ENCODE peak calls at places on chromosomes 13 and 19, in five cellular contexts. D is NT2/D1, A is HEK293T, B is H1, J is GM12878. T is an unnamed sample.

GRCh38 chr19:10681658-10682057 is 19.6 kb upstream of the QTRT1 start:
- DNase-seq in D (no peak), A (no peak), B (no peak), J (no peak), T (no peak)

GRCh38 chr13:20911037-20911436 is 8.5 kb upstream of the XPO4 start:
- DNase-seq in D (no peak), A (no peak), B (no peak), J (no peak), T (no peak)

GRCh38 chr13:99862243-99862642 is 109.3 kb downstream of the ZIC5 start:
- DNase-seq in D (no peak), A (no peak), B (no peak), J (no peak), T (no peak)

GRCh38 chr19:17385878-17386611 is 8.0 kb downstream of the CCDC194 start:
- DNase-seq in D (no peak), A (peak), B (peak), J (no peak), T (peak)

GRCh38 chr19:38035515-38036495 is 128.8 kb downstream of the SIPA1L3 start:
- DNase-seq in D (no peak), A (no peak), B (no peak), J (no peak), T (peak)

GRCh38 chr13:49044849-49045248 is 69.1 kb downstream of the FNDC3A start:
- DNase-seq in D (no peak), A (no peak), B (no peak), J (no peak), T (no peak)

GRCh38 chr19:48752511-48753365 is at the start of gene FUT1:
- DNase-seq in D (peak), A (no peak), B (peak), J (no peak), T (no peak)

GRCh38 chr19:35868172-35868822 is at the start of gene APLP1:
- DNase-seq in D (no peak), A (peak), B (peak), J (no peak), T (peak)

GRCh38 chr13:105196052-105196451 is 1339.4 kb downstream of the EFNB2 start:
- DNase-seq in D (no peak), A (no peak), B (no peak), J (no peak), T (no peak)

GRCh38 chr13:33639158-33639557 is 178.8 kb upstream of the RFC3 start:
- DNase-seq in D (no peak), A (no peak), B (no peak), J (no peak), T (peak)

GRCh38 chr19:38695832-38696732 is 48.2 kb downstream of the CAPN12 start:
- DNase-seq in D (no peak), A (no peak), B (no peak), J (no peak), T (no peak)

GRCh38 chr19:58482372-58482771 is 6.2 kb downstream of the ZNF446 start:
- DNase-seq in D (no peak), A (no peak), B (no peak), J (no peak), T (no peak)

GRCh38 chr19:29404015-29404414 is 121.8 kb upstream of the VSTM2B start:
- DNase-seq in D (no peak), A (no peak), B (no peak), J (no peak), T (no peak)

GRCh38 chr13:36059366-36059765 is 71.8 kb downstream of the DCLK1 start:
- DNase-seq in D (no peak), A (no peak), B (no peak), J (no peak), T (no peak)

GRCh38 chr13:78862460-78862859 is 203.5 kb upstream of the OBI1 start:
- DNase-seq in D (no peak), A (no peak), B (no peak), J (no peak), T (no peak)

GRCh38 chr19:23415561-23416191 is 20.4 kb upstream of the ZNF91 start:
- DNase-seq in D (peak), A (no peak), B (peak), J (no peak), T (no peak)

GRCh38 chr19:47582320-47582909 is 9.5 kb upstream of the ZNF541 start:
- DNase-seq in D (no peak), A (no peak), B (no peak), J (no peak), T (no peak)

GRCh38 chr13:21501709-21502108 is 42.6 kb upstream of the ZDHHC20 start:
- DNase-seq in D (no peak), A (peak), B (no peak), J (no peak), T (peak)

GRCh38 chr13:26050568-26051230 is 1.1 kb downstream of the SHISA2 start:
- DNase-seq in D (no peak), A (peak), B (peak), J (no peak), T (no peak)

GRCh38 chr19:46919324-46919723 is 58.5 kb downstream of the ARHGAP35 start:
- DNase-seq in D (no peak), A (no peak), B (no peak), J (no peak), T (no peak)

GRCh38 chr13:112953591-112954487 is 15.2 kb upstream of the MCF2L start:
- DNase-seq in D (no peak), A (no peak), B (no peak), J (no peak), T (peak)

DNA sequence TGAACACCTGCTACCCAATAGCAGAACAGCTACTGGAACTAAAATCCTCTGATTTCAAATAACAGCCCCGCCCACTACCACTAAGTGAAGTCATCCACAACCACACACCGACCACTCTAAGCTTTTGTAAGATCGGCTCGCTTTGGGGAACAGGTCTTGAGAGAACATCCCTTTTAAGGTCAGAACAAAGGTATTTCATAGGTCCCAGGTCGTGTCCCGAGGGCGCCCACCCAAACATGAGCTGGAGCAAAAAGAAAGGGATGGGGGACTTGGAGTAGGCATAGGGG is 252 bp downstream of the ZAR1L start:
- DNase-seq in D (no peak), A (peak), B (no peak), J (no peak), T (peak)
- TF ChIP-seq SUZ12 in D (no peak), A (no peak), B (no peak), J (no peak), T (no peak)

DNA sequence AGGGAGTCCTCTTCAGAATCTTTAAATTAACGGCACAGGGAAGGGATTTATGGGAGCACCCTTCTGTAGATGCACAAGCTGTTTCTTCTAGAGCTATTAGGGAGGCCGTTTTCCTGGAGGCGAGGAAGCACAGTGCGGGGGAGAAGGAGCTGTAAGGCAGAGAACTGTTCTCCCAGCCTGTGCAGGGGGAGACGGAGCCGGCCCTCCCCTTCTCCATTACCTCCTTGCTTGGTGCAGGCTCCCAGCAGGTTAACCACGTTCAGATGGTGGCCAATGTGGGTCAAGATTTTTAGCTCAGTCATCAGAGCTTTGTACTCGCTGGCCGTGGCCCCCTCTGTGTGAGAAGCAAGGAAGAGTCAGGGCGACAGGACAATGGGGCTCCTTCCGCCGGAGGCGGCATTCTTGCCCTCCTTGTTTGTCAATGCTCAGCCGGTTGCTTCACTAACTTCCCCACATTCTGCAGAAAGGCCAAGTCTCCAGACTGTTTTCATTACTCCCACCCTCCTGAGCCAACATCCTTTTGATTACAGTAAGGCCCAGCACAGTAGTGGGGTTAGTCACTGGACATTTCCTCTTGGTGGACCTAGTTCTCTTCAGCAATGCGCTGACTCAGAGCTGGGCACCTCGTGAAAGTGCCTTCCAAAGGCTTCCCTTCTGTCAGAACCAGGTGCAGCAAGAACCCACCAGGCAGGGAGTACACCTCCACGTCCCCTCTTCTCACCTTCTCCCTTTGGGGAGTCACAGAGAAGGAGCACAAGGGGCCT is 165.4 kb downstream of the FLT1 start:
- DNase-seq in D (no peak), A (no peak), B (no peak), J (no peak), T (no peak)
- TF ChIP-seq SUZ12 in D (no peak), A (no peak), B (no peak), J (no peak), T (no peak)

GRCh38 chr13:110957181-110957884 is 42.5 kb upstream of the ANKRD10 start:
- DNase-seq in D (no peak), A (no peak), B (peak), J (no peak), T (peak)
- TF ChIP-seq SUZ12 in D (no peak), A (no peak), B (no peak), J (no peak), T (no peak)

GRCh38 chr13:110455444-110455843 is 106.1 kb downstream of the RAB20 start:
- DNase-seq in D (no peak), A (no peak), B (no peak), J (no peak), T (no peak)
- TF ChIP-seq SUZ12 in D (no peak), A (no peak), B (no peak), J (no peak), T (no peak)

GRCh38 chr13:30415430-30416030 is 6.8 kb upstream of the UBE2L5 start:
- DNase-seq in D (no peak), A (no peak), B (no peak), J (no peak), T (no peak)
- TF ChIP-seq SUZ12 in D (no peak), A (no peak), B (no peak), J (no peak), T (no peak)

DNA sequence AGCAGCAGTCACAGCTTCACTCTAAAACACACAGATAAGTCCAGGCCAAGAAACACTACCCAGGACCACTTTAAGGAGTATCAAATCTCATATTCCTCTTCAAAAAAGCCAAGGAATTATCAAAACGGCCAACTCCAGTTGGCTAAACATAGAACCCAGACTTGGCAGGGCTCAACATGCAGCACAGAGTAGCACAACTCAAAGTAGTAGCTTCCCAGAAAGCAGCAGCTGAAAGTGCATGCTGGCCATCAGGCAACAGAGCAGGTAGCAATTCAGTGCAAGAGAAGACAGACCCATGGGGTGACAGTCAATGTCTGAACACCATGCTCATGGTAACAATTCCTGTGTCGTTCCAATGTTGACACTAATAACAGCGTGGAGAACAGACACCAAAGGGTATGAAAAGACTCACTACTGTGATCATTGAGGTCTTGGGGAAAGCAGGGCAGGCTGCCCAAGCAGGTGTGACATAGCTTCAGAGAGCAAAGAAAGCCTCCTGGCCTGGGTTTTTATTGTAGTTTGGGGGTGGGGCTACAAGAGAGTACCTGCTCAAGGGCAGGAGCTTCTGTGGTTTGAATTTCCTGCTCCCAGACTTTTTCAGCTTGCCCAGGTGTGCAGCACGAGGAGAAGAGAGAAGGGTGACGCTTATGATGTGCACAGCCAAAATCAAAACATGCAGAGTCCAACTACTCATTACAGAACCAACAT is 6.2 kb downstream of the ZNF709 start:
- DNase-seq in D (no peak), A (no peak), B (no peak), J (no peak), T (no peak)
- TF ChIP-seq SUZ12 in D (no peak), A (no peak), B (no peak), J (no peak), T (no peak)

GRCh38 chr13:23881408-23881785 is 7.8 kb downstream of the MIPEP start:
- DNase-seq in D (no peak), A (no peak), B (no peak), J (no peak), T (no peak)

GRCh38 chr13:23870356-23871146 is 18.6 kb downstream of the MIPEP start:
- DNase-seq in D (no peak), A (no peak), B (no peak), J (no peak), T (no peak)

GRCh38 chr13:23871616-23872220 is 17.5 kb downstream of the MIPEP start:
- DNase-seq in D (no peak), A (peak), B (no peak), J (no peak), T (peak)

GRCh38 chr13:23876265-23876664 is 12.9 kb downstream of the MIPEP start:
- DNase-seq in D (no peak), A (no peak), B (no peak), J (no peak), T (no peak)
- TF ChIP-seq SUZ12 in D (no peak), A (no peak), B (no peak), J (no peak), T (no peak)

GRCh38 chr13:91278888-91279287 is 68.6 kb upstream of the MIR17HG start:
- DNase-seq in D (no peak), A (no peak), B (no peak), J (no peak), T (no peak)
- TF ChIP-seq SUZ12 in D (no peak), A (no peak), B (no peak), J (no peak), T (no peak)

DNA sequence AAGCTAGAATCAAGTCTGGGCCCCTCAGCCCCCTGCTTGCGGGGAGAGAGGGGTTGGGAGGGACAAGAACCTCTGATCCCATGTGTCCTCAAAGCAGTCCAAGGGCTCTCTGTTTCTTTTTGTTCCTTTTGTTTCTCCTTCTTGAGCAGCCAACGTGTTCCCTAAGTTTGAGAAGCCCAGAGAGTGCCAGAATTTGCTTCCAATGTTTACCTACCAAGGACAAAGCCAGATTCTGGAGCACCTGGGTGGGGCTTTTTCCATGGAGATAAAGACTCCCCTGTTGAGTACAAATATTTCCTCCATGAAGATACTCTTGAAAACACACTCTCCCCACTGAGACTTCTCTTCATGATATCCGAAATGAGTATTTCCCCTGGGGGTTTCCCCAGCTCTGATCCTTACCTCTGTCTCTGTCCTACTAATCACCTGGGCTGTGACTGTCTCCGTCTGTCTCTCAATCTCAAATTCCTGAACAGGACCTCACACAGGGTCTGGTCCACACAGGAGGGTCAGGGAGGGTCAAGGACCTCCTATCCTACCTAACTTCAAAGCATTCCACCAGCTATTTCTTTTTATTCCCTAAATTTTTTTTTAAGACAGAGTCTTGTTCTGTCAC is 27.4 kb downstream of the CD177 start:
- DNase-seq in D (no peak), A (no peak), B (no peak), J (no peak), T (peak)
- TF ChIP-seq SUZ12 in D (no peak), A (no peak), B (no peak), J (no peak), T (no peak)